ENCODE peak calls at places on chromosome 21, in seven cellular contexts. Z is right atrium auricular region, P is neural crest cell, U is fibroblast of the aortic adventitia, M is transverse colon, D is epithelial cell of esophagus, W is GM12878. K is an unnamed sample.

GRCh38 chr21:15134711-15135110 is 69.9 kb upstream of the NRIP1 start:
- DNase-seq in D (peak; percentile 56), Z (no peak), M (peak; percentile 66), U (no peak), W (no peak), P (no peak), K (no peak)

GRCh38 chr21:29034678-29035077 is 10.2 kb downstream of the USP16 start:
- DNase-seq in Z (no peak), W (no peak), D (no peak), U (no peak), M (no peak), P (no peak), K (no peak)

GRCh38 chr21:44496196-44496899 is 41.0 kb downstream of the LRRC3 start:
- DNase-seq in Z (no peak), M (no peak), U (no peak), W (no peak), P (no peak), D (no peak), K (no peak)

GRCh38 chr21:41321211-41321907 is 4.8 kb downstream of the FAM3B start:
- DNase-seq in M (no peak), Z (no peak), D (no peak), W (no peak), P (no peak), U (no peak), K (peak; percentile 22)

GRCh38 chr21:28742527-28742926 is 250.2 kb downstream of the LTN1 start:
- DNase-seq in U (peak; percentile 93), M (no peak), Z (no peak), D (peak; percentile 54), W (no peak), P (no peak), K (no peak)

GRCh38 chr21:28822882-28823335 is 169.8 kb downstream of the LTN1 start:
- DNase-seq in W (no peak), M (peak; percentile 30), P (no peak), D (no peak), U (peak; percentile 64), Z (no peak), K (no peak)

GRCh38 chr21:16587141-16587570 is 857.4 kb downstream of the USP25 start:
- DNase-seq in U (peak; percentile 83), M (peak; percentile 60), W (no peak), D (peak; percentile 90), Z (no peak), P (no peak), K (no peak)

GRCh38 chr21:25809013-25809412 is 74.2 kb downstream of the GABPA start:
- DNase-seq in M (no peak), Z (no peak), D (peak; percentile 73), W (no peak), P (no peak), U (peak; percentile 41), K (no peak)

GRCh38 chr21:42148584-42148983 is 70.4 kb upstream of the ABCG1 start:
- DNase-seq in Z (no peak), U (no peak), P (no peak), D (no peak), M (no peak), W (no peak), K (no peak)

GRCh38 chr21:35168702-35169101 is 119.6 kb upstream of the RUNX1 start:
- DNase-seq in P (no peak), U (no peak), Z (no peak), D (peak; percentile 59), W (no peak), M (no peak), K (no peak)

GRCh38 chr21:41589620-41590175 is 81.7 kb upstream of the TMPRSS2 start:
- DNase-seq in U (no peak), M (no peak), Z (no peak), P (no peak), D (no peak), W (no peak), K (no peak)

GRCh38 chr21:27647921-27648320 is 681.0 kb upstream of the ADAMTS5 start:
- DNase-seq in W (no peak), D (no peak), M (no peak), U (peak; percentile 11), P (no peak), Z (no peak), K (no peak)

GRCh38 chr21:44986471-44987291 is 46.9 kb downstream of the SLX9 start:
- DNase-seq in P (no peak), U (no peak), D (no peak), W (no peak), M (no peak), Z (no peak), K (no peak)

GRCh38 chr21:35664683-35665082 is 395.6 kb downstream of the SETD4 start:
- DNase-seq in W (peak; percentile 11), Z (no peak), P (no peak), U (peak; percentile 28), M (no peak), D (peak; percentile 61), K (no peak)

GRCh38 chr21:35256468-35256988 is 207.4 kb upstream of the RUNX1 start:
- DNase-seq in P (peak; percentile 4), M (peak; percentile 78), D (peak; percentile 95), W (no peak), U (peak; percentile 100), Z (peak; percentile 90), K (no peak)

GRCh38 chr21:46080171-46081021 is 17.5 kb upstream of the COL6A2 start:
- DNase-seq in D (no peak), U (no peak), W (no peak), Z (peak; percentile 58), M (no peak), P (no peak), K (no peak)

DNA sequence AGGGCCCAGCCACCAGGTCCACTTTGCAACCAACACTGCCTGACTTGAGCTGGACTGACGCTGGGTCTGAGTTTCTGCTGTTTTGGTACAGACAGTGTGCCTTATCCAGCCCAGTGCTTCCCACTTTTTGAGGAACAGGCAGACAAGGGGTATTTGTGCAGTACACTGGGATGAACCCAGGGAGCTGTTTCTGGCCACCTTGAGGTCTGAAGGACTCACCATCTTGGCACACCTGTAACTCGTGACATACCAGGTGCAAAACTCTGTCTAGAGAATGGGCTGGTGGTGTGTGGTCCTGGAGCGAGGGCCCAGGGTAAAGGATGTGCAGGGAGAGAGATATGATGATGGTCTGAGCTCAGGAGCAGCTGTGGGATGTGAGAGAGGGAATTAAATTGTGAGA is 148.6 kb downstream of the PCP4 start:
- DNase-seq in M (no peak), P (no peak), D (no peak), U (no peak), Z (no peak), W (no peak), K (no peak)
- TF ChIP-seq CTCF in M (no peak), P (no peak), D (no peak), U (no peak), Z (no peak), W (no peak), K (no peak)

GRCh38 chr21:43313939-43314405 is 113.0 kb downstream of the SIK1 start:
- DNase-seq in D (no peak), P (no peak), U (no peak), M (no peak), Z (no peak), W (no peak), K (no peak)

GRCh38 chr21:43316156-43316845 is 110.6 kb downstream of the SIK1 start:
- DNase-seq in W (no peak), Z (no peak), D (no peak), M (no peak), U (no peak), P (no peak), K (no peak)

GRCh38 chr21:43317254-43317748 is 109.6 kb downstream of the SIK1 start:
- DNase-seq in U (no peak), P (no peak), M (no peak), W (no peak), Z (no peak), D (no peak), K (no peak)

GRCh38 chr21:43313221-43313938 is 113.6 kb downstream of the SIK1 start:
- DNase-seq in D (no peak), M (no peak), U (no peak), P (no peak), Z (no peak), W (no peak), K (no peak)

GRCh38 chr21:43315244-43316137 is 111.4 kb downstream of the SIK1 start:
- DNase-seq in P (no peak), D (no peak), Z (no peak), W (no peak), M (no peak), U (no peak), K (no peak)
- TF ChIP-seq CTCF in P (peak; percentile 15), D (no peak), Z (no peak), W (peak; percentile 12), M (no peak), U (peak; percentile 2), K (peak; percentile 12)

GRCh38 chr21:22125581-22125980 is 1127.4 kb downstream of the NCAM2 start:
- DNase-seq in P (no peak), Z (no peak), U (no peak), M (no peak), D (peak; percentile 0), W (no peak), K (no peak)

GRCh38 chr21:22115746-22116145 is 1117.5 kb downstream of the NCAM2 start:
- DNase-seq in W (no peak), D (no peak), U (no peak), Z (no peak), M (no peak), P (no peak), K (no peak)

DNA sequence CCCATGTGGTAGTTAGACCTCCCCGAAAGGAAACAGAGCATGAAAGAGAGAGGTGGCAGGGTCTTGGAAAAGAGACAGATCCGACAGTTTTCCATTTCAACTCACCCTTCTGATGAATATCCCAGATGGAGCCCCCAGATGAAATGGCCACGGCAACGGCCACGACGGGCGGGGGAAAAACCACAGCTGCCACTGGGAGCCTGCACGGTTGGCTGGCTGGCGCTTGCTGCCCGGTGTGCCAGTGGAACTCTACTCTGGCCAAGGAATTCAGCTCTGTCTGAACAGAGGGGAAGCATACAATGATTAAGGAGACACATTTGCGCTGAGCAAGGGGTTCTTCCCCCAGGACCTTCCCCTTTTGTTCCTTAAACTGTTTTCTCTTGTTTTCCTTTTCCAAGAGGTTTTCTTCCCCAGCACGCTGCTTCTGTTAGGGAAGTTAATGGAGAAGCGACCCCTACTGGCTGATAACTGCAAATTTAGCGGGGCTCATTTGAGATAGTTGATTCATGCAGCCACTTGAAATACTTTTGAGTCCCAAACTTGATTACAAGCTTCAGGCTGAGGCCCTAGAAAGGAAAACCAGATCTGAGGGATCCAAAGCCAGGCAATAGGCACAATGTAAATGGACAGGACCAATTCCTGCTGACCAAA is 1122.5 kb downstream of the NCAM2 start:
- DNase-seq in U (peak; percentile 0), D (no peak), M (no peak), P (no peak), Z (no peak), W (no peak), K (no peak)
- TF ChIP-seq CTCF in U (no peak), D (no peak), M (no peak), P (peak; percentile 56), Z (no peak), W (no peak), K (no peak)

DNA sequence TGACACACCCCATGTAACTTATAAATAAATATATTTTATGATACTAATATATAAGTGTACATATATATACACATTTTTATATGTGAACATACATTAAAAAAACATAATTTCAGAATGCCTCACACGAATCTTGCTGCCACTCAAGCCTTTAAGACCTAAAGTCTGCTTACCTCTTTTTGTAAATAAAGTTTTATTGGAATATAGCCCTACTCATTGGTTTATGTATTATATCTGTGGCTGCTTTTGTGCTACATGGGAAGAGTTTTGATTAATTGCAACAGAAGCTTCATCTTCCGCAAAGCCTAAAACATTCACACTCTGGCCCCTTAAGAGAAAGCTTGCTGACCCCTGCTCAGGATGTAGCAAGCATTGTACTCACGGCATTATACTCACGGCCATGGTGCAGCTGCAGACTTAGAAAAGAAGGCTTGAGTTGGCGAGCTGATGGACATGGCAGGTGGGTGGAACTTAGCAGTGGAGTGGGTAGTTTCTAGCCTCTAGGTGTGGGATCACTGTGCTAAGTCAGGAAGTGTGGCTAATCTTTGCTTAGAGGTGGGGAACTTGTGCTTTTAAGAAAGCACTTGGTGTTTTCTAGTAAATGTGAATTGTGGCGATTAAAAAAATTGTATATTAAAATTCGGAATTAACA is 80.8 kb downstream of the DYRK1A start:
- DNase-seq in W (no peak), M (no peak), U (no peak), D (no peak), Z (no peak), P (no peak), K (no peak)
- TF ChIP-seq CTCF in W (no peak), M (no peak), U (no peak), D (no peak), Z (no peak), P (no peak), K (no peak)